ENCODE peak calls at places on chromosomes 7 and 10, in four cellular contexts. I is fibroblast of mammary gland; O is NB4; T is CD8-positive, alpha-beta memory T cell. K is an unnamed sample.

GRCh38 chr7:102215706-102216105 is 71.0 kb upstream of the SH2B2 start:
- DNase-seq in T (no peak), O (no peak), I (no peak), K (no peak)

GRCh38 chr7:106731207-106731606 is 70.2 kb upstream of the CCDC71L start:
- DNase-seq in T (no peak), I (no peak), O (peak), K (peak)

GRCh38 chr10:115026041-115026779 is 67.0 kb upstream of the ATRNL1 start:
- DNase-seq in T (no peak), I (no peak), O (no peak), K (no peak)

GRCh38 chr7:76231583-76231982 is 29.9 kb downstream of the SRRM3 start:
- DNase-seq in O (peak), I (peak), T (no peak), K (no peak)

GRCh38 chr7:37216923-37217322 is 231.7 kb downstream of the ELMO1 start:
- DNase-seq in T (no peak), I (peak), O (no peak), K (no peak)

GRCh38 chr7:117248810-117249209 is 74.0 kb downstream of the WNT2 start:
- DNase-seq in T (no peak), O (no peak), I (peak), K (no peak)

GRCh38 chr7:19215421-19215820 is 70.2 kb upstream of the FERD3L start:
- DNase-seq in I (peak), O (no peak), T (no peak), K (no peak)

GRCh38 chr10:99805190-99805589 is 22.8 kb downstream of the ABCC2 start:
- DNase-seq in I (no peak), T (no peak), O (no peak), K (no peak)

GRCh38 chr10:80964955-80965614 is 427.4 kb downstream of the SH2D4B start:
- DNase-seq in T (no peak), O (no peak), I (no peak), K (peak)

GRCh38 chr7:137354361-137354760 is 10.8 kb upstream of the PTN start:
- DNase-seq in T (no peak), I (peak), O (no peak), K (no peak)

GRCh38 chr7:121030308-121030707 is 41.8 kb downstream of the CPED1 start:
- DNase-seq in O (no peak), I (no peak), T (no peak), K (no peak)

GRCh38 chr10:61136151-61136550 is 192.2 kb upstream of the RHOBTB1 start:
- DNase-seq in I (no peak), T (no peak), O (no peak), K (no peak)

GRCh38 chr7:128755075-128755474 is 15.9 kb downstream of the CALU start:
- DNase-seq in T (no peak), O (no peak), I (no peak), K (no peak)

GRCh38 chr7:44849277-44850210 is 1.7 kb upstream of the H2AZ2 start:
- DNase-seq in I (no peak), T (no peak), O (no peak), K (no peak)

GRCh38 chr7:44847509-44847919 is 373 bp downstream of the H2AZ2 start:
- DNase-seq in I (peak), O (peak), T (peak), K (peak)

GRCh38 chr7:44847920-44848634 is at the start of gene H2AZ2:
- DNase-seq in T (peak), O (peak), I (peak), K (peak)

GRCh38 chr7:44846816-44847508 is 925 bp downstream of the H2AZ2 start:
- DNase-seq in T (no peak), O (no peak), I (no peak), K (no peak)

GRCh38 chr7:44845476-44845875 is 2.4 kb downstream of the H2AZ2 start:
- DNase-seq in I (no peak), O (peak), T (no peak), K (no peak)
- H3K4me3 ChIP-seq in I (no peak), O (peak), T (no peak), K (peak)

GRCh38 chr7:11191574-11192220 is 218.0 kb downstream of the PHF14 start:
- DNase-seq in O (no peak), I (no peak), T (no peak), K (no peak)
- H3K4me3 ChIP-seq in O (no peak), I (no peak), T (no peak), K (no peak)

GRCh38 chr10:79932307-79932706 is 16.6 kb downstream of the SFTPD start:
- DNase-seq in T (no peak), I (no peak), O (no peak), K (no peak)
- H3K4me3 ChIP-seq in T (no peak), I (no peak), O (no peak), K (no peak)

DNA sequence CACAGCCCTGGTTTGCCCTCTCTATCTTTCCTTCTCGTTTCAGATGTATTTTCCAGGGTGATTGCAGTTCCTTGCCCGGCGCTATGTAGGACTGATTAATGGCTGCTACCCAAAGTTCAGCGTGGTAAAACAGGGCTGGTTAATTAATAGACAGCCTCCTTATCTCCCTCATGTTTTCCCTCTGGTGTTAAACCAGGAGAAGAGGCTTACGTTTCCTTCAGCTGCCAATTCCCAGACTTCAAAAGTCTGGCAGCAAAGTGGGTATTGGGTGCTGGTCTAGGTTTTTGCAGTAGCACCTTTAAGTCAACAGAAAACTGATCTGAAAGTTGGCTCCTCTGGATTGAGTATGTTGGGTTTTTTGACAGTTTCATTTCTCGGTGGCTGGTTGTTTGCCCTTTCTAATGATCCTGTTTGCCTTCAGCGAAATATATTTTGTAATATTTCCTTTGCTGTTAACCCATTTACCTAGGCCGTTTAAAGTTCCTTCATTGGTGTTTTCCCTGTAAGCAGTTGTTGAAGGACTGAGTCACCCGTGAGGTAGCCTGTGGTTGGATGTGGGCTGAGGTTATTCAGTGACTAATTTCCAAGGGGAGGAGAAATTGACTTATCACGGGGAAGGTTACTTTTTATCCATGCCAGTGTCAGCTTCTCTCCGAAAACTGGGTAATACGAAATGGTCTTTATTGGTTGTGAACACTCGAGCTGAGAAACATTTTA is 257.1 kb downstream of the KIAA1217 start:
- DNase-seq in I (peak), T (no peak), O (peak), K (peak)
- H3K4me3 ChIP-seq in I (peak), T (no peak), O (peak), K (no peak)

GRCh38 chr7:20264623-20265022 is 47.4 kb upstream of the MACC1 start:
- DNase-seq in T (no peak), O (no peak), I (no peak), K (no peak)

GRCh38 chr7:20270371-20270770 is 53.2 kb upstream of the MACC1 start:
- DNase-seq in I (no peak), T (no peak), O (no peak), K (no peak)

GRCh38 chr7:20268832-20269231 is 51.6 kb upstream of the MACC1 start:
- DNase-seq in I (peak), T (no peak), O (no peak), K (no peak)

GRCh38 chr7:20269726-20270125 is 52.5 kb upstream of the MACC1 start:
- DNase-seq in O (no peak), I (peak), T (no peak), K (no peak)

GRCh38 chr7:20267482-20267881 is 50.3 kb upstream of the MACC1 start:
- DNase-seq in O (peak), T (no peak), I (no peak), K (peak)
- H3K4me3 ChIP-seq in O (no peak), T (no peak), I (no peak), K (no peak)

GRCh38 chr7:151320263-151320845 is 21.3 kb upstream of the NUB1 start:
- DNase-seq in T (no peak), I (no peak), O (no peak), K (no peak)
- H3K4me3 ChIP-seq in T (no peak), I (no peak), O (no peak), K (no peak)